ENCODE peak calls at places on chromosomes 7 and 10, in ten cellular contexts. I is cardiac muscle cell; T is GM12865; L is erythroblast; M is activated T-cell treated with anti-CD3 and anti-CD28 coated beads, Interleukin-2, amount 50 U/mL, for 72 hours; Y is AG04449; P is astrocyte; W is amniotic stem cell; C is T follicular helper cell; J is BJ. O is an unnamed sample.

GRCh38 chr7:156993925-156994235 is 16.6 kb downstream of the MNX1 start:
- DNase-seq in I (no peak), T (no peak), L (no peak), M (no peak), Y (no peak), P (no peak), W (no peak), C (no peak), J (no peak), O (no peak)

GRCh38 chr10:57119690-57120089 is 758.6 kb upstream of the ZWINT start:
- DNase-seq in I (no peak), T (no peak), L (no peak), M (no peak), Y (no peak), P (no peak), W (no peak), C (no peak), J (no peak), O (no peak)

GRCh38 chr10:102115775-102116174 is 4.4 kb downstream of the LDB1 start:
- DNase-seq in I (no peak), T (no peak), L (no peak), M (no peak), Y (no peak), P (no peak), W (no peak), C (no peak), J (no peak), O (no peak)

GRCh38 chr7:90580051-90580450 is 16.1 kb upstream of the CDK14 start:
- DNase-seq in I (no peak), T (no peak), L (no peak), M (no peak), Y (no peak), P (peak; percentile 52), W (no peak), C (no peak), J (no peak), O (no peak)

GRCh38 chr10:12081879-12082560 is 13.3 kb downstream of the DHTKD1 start:
- DNase-seq in I (no peak), T (no peak), L (no peak), M (no peak), Y (no peak), P (peak; percentile 85), W (no peak), C (no peak), J (peak; percentile 6), O (no peak)

GRCh38 chr7:155807805-155808550 is 4.3 kb downstream of the SHH start:
- DNase-seq in I (no peak), T (no peak), L (no peak), M (no peak), Y (no peak), P (no peak), W (no peak), C (no peak), J (no peak), O (no peak)

GRCh38 chr7:157016352-157017041 is 6.0 kb upstream of the MNX1 start:
- DNase-seq in I (no peak), T (peak; percentile 88), L (no peak), M (peak; percentile 64), Y (no peak), P (no peak), W (no peak), C (no peak), J (no peak), O (no peak)

GRCh38 chr10:23368816-23369640 is 24.4 kb upstream of the C10orf67 start:
- DNase-seq in I (no peak), T (peak; percentile 66), L (no peak), M (no peak), Y (no peak), P (peak; percentile 14), W (no peak), C (no peak), J (no peak), O (no peak)

GRCh38 chr7:151742713-151743480 is 134.0 kb downstream of the PRKAG2 start:
- DNase-seq in I (no peak), T (no peak), L (no peak), M (no peak), Y (no peak), P (peak; percentile 43), W (no peak), C (no peak), J (no peak), O (no peak)

GRCh38 chr7:143435266-143435665 is 8.0 kb upstream of the TAS2R60 start:
- DNase-seq in I (no peak), T (no peak), L (no peak), M (no peak), Y (no peak), P (no peak), W (no peak), C (no peak), J (no peak), O (no peak)

GRCh38 chr10:30819306-30820190 is 190.0 kb upstream of the LYZL2 start:
- DNase-seq in I (no peak), T (no peak), L (peak; percentile 31), M (no peak), Y (no peak), P (peak; percentile 86), W (no peak), C (no peak), J (peak; percentile 50), O (no peak)

GRCh38 chr7:29764227-29764626 is 42.1 kb upstream of the WIPF3 start:
- DNase-seq in I (peak; percentile 31), T (no peak), L (no peak), M (no peak), Y (no peak), P (no peak), W (no peak), C (no peak), J (no peak), O (no peak)

GRCh38 chr10:125397608-125398007 is 237.2 kb upstream of the CTBP2 start:
- DNase-seq in I (no peak), T (no peak), L (no peak), M (no peak), Y (no peak), P (no peak), W (no peak), C (no peak), J (no peak), O (no peak)

GRCh38 chr7:85474234-85474633 is 287.4 kb upstream of the SEMA3D start:
- DNase-seq in I (no peak), T (peak; percentile 60), L (no peak), M (no peak), Y (peak; percentile 28), P (peak; percentile 41), W (no peak), C (no peak), J (no peak), O (no peak)

GRCh38 chr7:44216019-44216418 is 15.2 kb downstream of the YKT6 start:
- DNase-seq in I (no peak), T (no peak), L (no peak), M (no peak), Y (no peak), P (no peak), W (no peak), C (no peak), J (no peak), O (no peak)

GRCh38 chr7:26329520-26330269 is 38.0 kb downstream of the SNX10 start:
- DNase-seq in I (no peak), T (peak; percentile 66), L (no peak), M (no peak), Y (no peak), P (no peak), W (no peak), C (no peak), J (no peak), O (no peak)

GRCh38 chr7:3239291-3239691 is 61.8 kb upstream of the SDK1 start:
- DNase-seq in I (no peak), T (no peak), L (no peak), M (no peak), Y (no peak), P (peak; percentile 25), W (no peak), C (no peak), J (no peak), O (no peak)

GRCh38 chr10:84545651-84546050 is 217.3 kb downstream of the CCSER2 start:
- DNase-seq in I (no peak), T (no peak), L (no peak), M (no peak), Y (no peak), P (no peak), W (no peak), C (no peak), J (no peak), O (no peak)

GRCh38 chr7:123499211-123499968 is 35.0 kb downstream of the IQUB start:
- DNase-seq in I (no peak), T (no peak), L (no peak), M (no peak), Y (no peak), P (peak; percentile 36), W (no peak), C (no peak), J (no peak), O (no peak)

GRCh38 chr10:4671451-4672145 is 154.4 kb upstream of the AKR1E2 start:
- DNase-seq in I (no peak), T (no peak), L (no peak), M (no peak), Y (no peak), P (peak; percentile 83), W (no peak), C (no peak), J (no peak), O (no peak)

GRCh38 chr7:151175793-151176311 is 8.4 kb upstream of the GBX1 start:
- DNase-seq in I (no peak), T (no peak), L (no peak), M (no peak), Y (no peak), P (no peak), W (no peak), C (no peak), J (no peak), O (no peak)

GRCh38 chr7:23616593-23616992 is 19.4 kb downstream of the CCDC126 start:
- DNase-seq in I (no peak), T (no peak), L (no peak), M (no peak), Y (no peak), P (no peak), W (no peak), C (no peak), J (no peak), O (no peak)

GRCh38 chr7:45919947-45920542 is 1.0 kb downstream of the IGFBP3 start:
- DNase-seq in I (no peak), T (no peak), L (no peak), M (no peak), Y (no peak), P (peak; percentile 6), W (no peak), C (no peak), J (no peak), O (no peak)

GRCh38 chr7:44288811-44289340 is 36.5 kb downstream of the CAMK2B start:
- DNase-seq in I (no peak), T (no peak), L (no peak), M (no peak), Y (no peak), P (no peak), W (no peak), C (no peak), J (no peak), O (no peak)

GRCh38 chr10:118723467-118723866 is 31.3 kb downstream of the CACUL1 start:
- DNase-seq in I (no peak), T (no peak), L (no peak), M (no peak), Y (peak; percentile 29), P (peak; percentile 38), W (no peak), C (no peak), J (no peak), O (no peak)

GRCh38 chr10:71752391-71753090 is 20.8 kb downstream of the VSIR start:
- DNase-seq in I (no peak), T (peak; percentile 27), L (peak; percentile 72), M (no peak), Y (no peak), P (no peak), W (no peak), C (no peak), J (no peak), O (no peak)

GRCh38 chr7:110766874-110767273 is 324.1 kb upstream of the LRRN3 start:
- DNase-seq in I (no peak), T (no peak), L (no peak), M (no peak), Y (no peak), P (no peak), W (no peak), C (no peak), J (no peak), O (no peak)

GRCh38 chr7:148914208-148914777 is 30.2 kb upstream of the EZH2 start:
- DNase-seq in I (no peak), T (peak; percentile 62), L (no peak), M (peak; percentile 77), Y (no peak), P (peak; percentile 87), W (peak; percentile 19), C (no peak), J (no peak), O (peak; percentile 55)